ENCODE peak calls at places on chromosome 20, in eight cellular contexts. K is mucosa of descending colon; I is NCI-H1105; V is stimulated activated CD4-positive, alpha-beta T cell treated with anti-CD3 and anti-CD28 coated beads, Interleukin-12 subunit alpha, Interleukin-12 subunit beta, amount 100 ng/mL, for 4 hours; Y is activated CD4-positive, CD25-positive, alpha-beta regulatory T cell; U is nucleus accumbens; X is activated naive CD8-positive, alpha-beta T cell treated with anti-CD3 and anti-CD28 coated beads for 36 hours; J is T-cell. H is an unnamed sample.
A peak's percentile ranks its signal among the peaks of the same experiment; 100 is the strongest.

GRCh38 chr20:31721408-31722332 is 998 bp downstream of the BCL2L1 start:
- DNase-seq in I (no peak), J (no peak), V (no peak), Y (no peak), X (peak; percentile 34), U (peak; percentile 21), K (peak; percentile 43), H (no peak)

GRCh38 chr20:18822832-18823231 is 9.2 kb downstream of the SCP2D1 start:
- DNase-seq in X (no peak), K (peak; percentile 18), Y (no peak), I (no peak), U (no peak), V (no peak), J (no peak), H (no peak)

GRCh38 chr20:62408640-62409039 is 1.6 kb upstream of the CABLES2 start:
- DNase-seq in I (no peak), U (no peak), V (no peak), K (peak; percentile 23), J (no peak), Y (no peak), X (no peak), H (no peak)

GRCh38 chr20:10781526-10781925 is 107.7 kb upstream of the JAG1 start:
- DNase-seq in V (no peak), Y (no peak), I (no peak), X (no peak), K (no peak), J (no peak), U (no peak), H (no peak)

GRCh38 chr20:57061058-57061900 is 205.2 kb downstream of the BMP7 start:
- DNase-seq in J (no peak), Y (no peak), U (peak; percentile 23), X (no peak), V (no peak), I (peak; percentile 24), K (peak; percentile 11), H (no peak)

GRCh38 chr20:24468401-24469115 is 871 bp upstream of the SYNDIG1 start:
- DNase-seq in K (no peak), J (no peak), Y (no peak), X (no peak), V (no peak), U (no peak), I (no peak), H (no peak)

GRCh38 chr20:40524071-40524470 is 165.0 kb downstream of the MAFB start:
- DNase-seq in V (no peak), K (no peak), Y (no peak), X (no peak), I (no peak), U (no peak), J (no peak), H (no peak)

GRCh38 chr20:3565851-3566250 is 95.0 kb downstream of the ATRN start:
- DNase-seq in I (no peak), J (no peak), K (no peak), X (no peak), Y (no peak), U (no peak), V (no peak), H (no peak)

GRCh38 chr20:59780494-59781185 is 152.8 kb downstream of the SYCP2 start:
- DNase-seq in X (no peak), V (no peak), U (no peak), K (no peak), J (no peak), Y (no peak), I (no peak), H (no peak)

GRCh38 chr20:13868331-13868730 is 83.5 kb downstream of the NDUFAF5 start:
- DNase-seq in V (no peak), X (no peak), U (no peak), K (no peak), I (no peak), Y (no peak), J (no peak), H (no peak)

GRCh38 chr20:63941282-63942060 is 14.7 kb downstream of the UCKL1 start:
- DNase-seq in X (peak; percentile 77), J (peak; percentile 74), K (peak; percentile 67), U (peak; percentile 8), V (no peak), Y (peak; percentile 54), I (no peak), H (no peak)